ENCODE peak calls at places on chromosomes 13 and 19, in eight cellular contexts. Q is sigmoid colon; Y is HuH-7; D is activated CD4-positive, alpha-beta T cell treated with anti-CD3 and anti-CD28 coated beads, Interleukin-2, amount 50 U/mL, for 1 hour; Z is NCI-H460; N is GM04503; E is choroid plexus epithelial cell; K is activated effector memory CD4-positive, alpha-beta T cell treated with anti-CD3 and anti-CD28 coated beads, Interleukin-2, amount 50 U/mL, for 16 hours. S is an unnamed sample.

GRCh38 chr19:50501568-50502475 is 9.2 kb downstream of the JOSD2 start:
- DNase-seq in Q (no peak), N (no peak), D (no peak), E (no peak), K (peak), Z (no peak), Y (no peak), S (no peak)

GRCh38 chr13:37716796-37717195 is 118.2 kb upstream of the POSTN start:
- DNase-seq in D (no peak), Z (no peak), E (peak), K (no peak), Y (no peak), N (no peak), Q (no peak), S (no peak)

GRCh38 chr13:65292488-65292901 is 1937.6 kb downstream of the PCDH9 start:
- DNase-seq in Q (no peak), Y (no peak), E (peak), K (no peak), N (no peak), Z (no peak), D (no peak), S (no peak)

GRCh38 chr13:102191951-102192461 is 209.8 kb downstream of the FGF14 start:
- DNase-seq in Q (no peak), K (no peak), Z (peak), Y (no peak), D (no peak), E (peak), N (no peak), S (no peak)

GRCh38 chr19:44737238-44738160 is 11.0 kb upstream of the BCL3 start:
- DNase-seq in N (no peak), Z (no peak), E (peak), K (no peak), Y (no peak), Q (no peak), D (no peak), S (no peak)

GRCh38 chr13:109500146-109500773 is 286.1 kb downstream of the IRS2 start:
- DNase-seq in Y (no peak), D (no peak), Z (peak), N (no peak), Q (no peak), E (peak), K (no peak), S (no peak)

GRCh38 chr13:106034201-106034600 is 501.3 kb downstream of the EFNB2 start:
- DNase-seq in Z (no peak), E (no peak), N (no peak), Y (no peak), Q (no peak), K (no peak), D (no peak), S (no peak)

GRCh38 chr13:74280795-74281490 is 146.7 kb upstream of the KLF12 start:
- DNase-seq in D (no peak), K (no peak), Y (no peak), E (peak), Q (no peak), N (no peak), Z (no peak), S (no peak)

GRCh38 chr13:27281420-27281819 is 10.8 kb downstream of the RASL11A start:
- DNase-seq in Q (no peak), Z (no peak), N (no peak), E (no peak), K (no peak), Y (no peak), D (no peak), S (no peak)

GRCh38 chr13:78192721-78193120 is 274.1 kb upstream of the EDNRB start:
- DNase-seq in Q (no peak), Z (no peak), K (no peak), Y (no peak), N (peak), E (peak), D (no peak), S (no peak)

GRCh38 chr19:40280608-40281221 is 4.4 kb downstream of the AKT2 start:
- DNase-seq in E (no peak), D (no peak), Y (no peak), Z (no peak), N (no peak), Q (no peak), K (no peak), S (no peak)

GRCh38 chr13:33349314-33349995 is 63.9 kb upstream of the STARD13 start:
- DNase-seq in N (no peak), K (no peak), Y (no peak), E (no peak), Z (no peak), D (no peak), Q (peak), S (no peak)

GRCh38 chr13:44011036-44011435 is 131.3 kb downstream of the LACC1 start:
- DNase-seq in E (peak), Q (no peak), K (no peak), Y (no peak), D (no peak), Z (no peak), N (no peak), S (no peak)

GRCh38 chr19:28567834-28568233 is 645.1 kb downstream of the UQCRFS1 start:
- DNase-seq in Q (no peak), N (no peak), Y (no peak), D (no peak), E (no peak), K (no peak), Z (no peak), S (no peak)

S was measured in D721Med.